ENCODE peak calls at places on chromosomes 7 and 10, in nine cellular contexts. S, A, W, T, R, M, Y, B and V are unnamed samples.

GRCh38 chr7:23472046-23472445 is 1.8 kb upstream of the IGF2BP3 start:
- DNase-seq in Y (no peak), S (no peak), R (no peak), T (no peak), M (no peak), A (no peak), W (no peak), B (no peak), V (no peak)

GRCh38 chr10:133401981-133402725 is 8.2 kb downstream of the MTG1 start:
- DNase-seq in R (no peak), Y (no peak), B (no peak), W (no peak), M (no peak), T (no peak), S (no peak), A (peak; percentile 51), V (no peak)

GRCh38 chr7:34844936-34845665 is 187.1 kb downstream of the NPSR1 start:
- DNase-seq in S (peak; percentile 66), W (no peak), R (peak; percentile 13), A (no peak), B (no peak), M (no peak), Y (no peak), T (no peak), V (no peak)

GRCh38 chr7:1817061-1817712 is 147.1 kb downstream of the ELFN1 start:
- DNase-seq in A (peak; percentile 53), Y (no peak), S (no peak), W (no peak), R (no peak), B (no peak), M (no peak), T (no peak), V (no peak)

GRCh38 chr7:2623698-2624014 is 8.1 kb upstream of the TTYH3 start:
- DNase-seq in M (no peak), W (no peak), R (no peak), B (no peak), S (no peak), A (no peak), T (no peak), Y (no peak), V (no peak)

GRCh38 chr10:4127518-4128315 is 342.7 kb upstream of the KLF6 start:
- DNase-seq in S (no peak), Y (no peak), A (no peak), T (no peak), W (no peak), M (no peak), B (no peak), R (peak; percentile 24), V (no peak)

GRCh38 chr7:101164071-101164840 is 1.1 kb downstream of the VGF start:
- DNase-seq in S (peak; percentile 93), R (no peak), Y (no peak), T (no peak), A (no peak), B (no peak), M (peak; percentile 87), W (peak; percentile 63), V (no peak)

GRCh38 chr10:5040781-5041470 is 37.3 kb upstream of the AKR1C2 start:
- DNase-seq in M (no peak), T (no peak), Y (no peak), W (peak; percentile 37), R (no peak), S (no peak), B (no peak), A (no peak), V (no peak)

GRCh38 chr10:112792487-112793196 is 157.4 kb upstream of the TCF7L2 start:
- DNase-seq in T (no peak), Y (no peak), B (no peak), A (no peak), R (no peak), M (no peak), W (no peak), S (no peak), V (no peak)

GRCh38 chr7:15555385-15555859 is 6.4 kb downstream of the AGMO start:
- DNase-seq in S (no peak), W (no peak), B (no peak), R (no peak), M (no peak), Y (no peak), A (no peak), T (no peak), V (no peak)

GRCh38 chr10:52668024-52668423 is 104.6 kb downstream of the MBL2 start:
- DNase-seq in R (no peak), M (no peak), S (no peak), W (peak; percentile 68), B (no peak), Y (no peak), A (no peak), T (no peak), V (no peak)

GRCh38 chr7:66321283-66321682 is 116.1 kb downstream of the TPST1 start:
- DNase-seq in R (no peak), W (no peak), A (no peak), T (no peak), S (no peak), M (no peak), Y (no peak), B (no peak), V (no peak)